ENCODE peak calls at places on chromosomes 5 and 9, in nine cellular contexts. F is activated CD4-positive, alpha-beta T cell treated with anti-CD3 and anti-CD28 coated beads for 24 hours; Z is NCI-H1092 treated with DMSO at 0.1 percent for 48 hours; R is NCI-H460; V is HepG2; L is AG08396; O is NCI-H1105; H is fibroblast of the aortic adventitia; P is WTC11. Y is an unnamed sample.

GRCh38 chr5:17882760-17883488 is 248.7 kb downstream of the TAF11L14 start:
- DNase-seq in V (no peak), R (no peak), Z (no peak), O (no peak), F (no peak), L (no peak), P (peak; percentile 38), H (no peak), Y (no peak)

GRCh38 chr5:178817506-178817905 is 42.2 kb upstream of the ZNF354B start:
- DNase-seq in P (no peak), H (no peak), Z (no peak), L (no peak), F (no peak), V (no peak), O (no peak), R (no peak), Y (no peak)

GRCh38 chr5:24644757-24645156 is at the start of gene CDH10:
- DNase-seq in O (no peak), P (peak; percentile 90), F (no peak), V (no peak), H (no peak), Z (peak; percentile 30), R (peak; percentile 76), L (no peak), Y (no peak)

GRCh38 chr5:151825445-151825844 is 53.7 kb downstream of the G3BP1 start:
- DNase-seq in R (peak; percentile 45), P (peak; percentile 64), H (peak; percentile 81), V (peak; percentile 64), Z (peak; percentile 49), O (peak; percentile 9), L (peak; percentile 68), F (peak; percentile 4), Y (no peak)

GRCh38 chr9:129944501-129945116 is 98.4 kb downstream of the FNBP1 start:
- DNase-seq in F (no peak), H (no peak), L (no peak), V (no peak), Z (no peak), P (no peak), O (no peak), R (no peak), Y (no peak)

GRCh38 chr9:109251080-109251775 is 69.6 kb downstream of the EPB41L4B start:
- DNase-seq in V (peak; percentile 97), F (no peak), L (no peak), H (peak; percentile 29), O (peak; percentile 29), P (no peak), R (peak; percentile 73), Z (peak; percentile 95), Y (no peak)

GRCh38 chr5:43570487-43571158 is 13.7 kb upstream of the PAIP1 start:
- DNase-seq in L (no peak), O (no peak), H (no peak), F (no peak), Z (no peak), P (no peak), R (no peak), V (no peak), Y (no peak)

GRCh38 chr9:13816837-13817236 is 497.1 kb downstream of the NFIB start:
- DNase-seq in Z (no peak), P (no peak), F (no peak), L (no peak), V (no peak), R (no peak), O (no peak), H (no peak), Y (no peak)

GRCh38 chr9:79788662-79789061 is 216.9 kb downstream of the TLE4 start:
- DNase-seq in L (no peak), F (no peak), Z (no peak), H (no peak), P (no peak), R (no peak), V (no peak), O (no peak), Y (no peak)

GRCh38 chr5:2523180-2523579 is 228.3 kb downstream of the IRX2 start:
- DNase-seq in O (no peak), P (no peak), Z (no peak), V (no peak), L (no peak), R (no peak), H (no peak), F (no peak), Y (no peak)

GRCh38 chr5:166576323-166576722 is 1715.1 kb upstream of the WWC1 start:
- DNase-seq in O (no peak), R (no peak), V (no peak), P (no peak), Z (no peak), F (no peak), H (no peak), L (no peak), Y (no peak)

GRCh38 chr5:3517331-3517730 is 78.3 kb upstream of the IRX1 start:
- DNase-seq in O (no peak), R (no peak), P (peak; percentile 28), H (no peak), Z (no peak), V (no peak), F (no peak), L (no peak), Y (no peak)

Y was measured in GM18507.